ENCODE peak calls at places on chromosomes 3 and 15, in nine cellular contexts. O is stomach, G is A549, T is transverse colon, B is suprapubic skin, F is tibial nerve, L is H1, W is ovary, M is esophagus muscularis mucosa. Q is an unnamed sample.
A peak's percentile ranks its signal among the peaks of the same experiment; 100 is the strongest.

GRCh38 chr3:81462921-81463320 is 298.5 kb downstream of the GBE1 start:
- DNase-seq in O (no peak), F (no peak), L (no peak), B (no peak), G (no peak), M (no peak), T (no peak), W (no peak), Q (no peak)

GRCh38 chr3:150956376-150956775 is 16.2 kb downstream of the CLRN1 start:
- DNase-seq in T (no peak), F (no peak), M (no peak), G (no peak), W (no peak), O (no peak), B (no peak), L (no peak), Q (no peak)

GRCh38 chr3:179036626-179037300 is 34.8 kb downstream of the ZMAT3 start:
- DNase-seq in L (no peak), F (no peak), O (no peak), T (no peak), M (no peak), G (no peak), W (no peak), B (no peak), Q (no peak)

GRCh38 chr3:28326458-28326926 is 22.0 kb upstream of the ZCWPW2 start:
- DNase-seq in O (no peak), T (peak; percentile 7), F (no peak), M (no peak), G (no peak), W (no peak), B (no peak), L (no peak), Q (no peak)

GRCh38 chr3:27607370-27607769 is 114.8 kb downstream of the EOMES start:
- DNase-seq in O (no peak), F (no peak), W (no peak), T (no peak), G (no peak), L (no peak), M (no peak), B (no peak), Q (no peak)

GRCh38 chr3:46981932-46982471 is 2.5 kb downstream of the NBEAL2 start:
- DNase-seq in L (no peak), T (peak; percentile 70), M (no peak), F (no peak), O (peak; percentile 76), B (no peak), W (no peak), G (no peak), Q (no peak)

GRCh38 chr15:93034512-93034911 is 54.5 kb downstream of the RGMA start:
- DNase-seq in L (no peak), W (no peak), O (peak; percentile 9), T (no peak), M (no peak), B (no peak), F (no peak), G (no peak), Q (peak; percentile 83)

GRCh38 chr3:106130384-106131084 is 261.7 kb upstream of the CBLB start:
- DNase-seq in F (no peak), T (no peak), O (no peak), M (no peak), W (no peak), L (no peak), B (no peak), G (no peak), Q (no peak)

GRCh38 chr3:137304313-137305056 is 346.7 kb downstream of the IL20RB start:
- DNase-seq in O (no peak), G (no peak), T (no peak), L (peak; percentile 25), F (no peak), W (no peak), M (no peak), B (no peak), Q (no peak)

GRCh38 chr3:20539666-20540460 is 353.9 kb upstream of the SGO1 start:
- DNase-seq in M (no peak), W (no peak), B (no peak), G (no peak), T (no peak), O (no peak), L (no peak), F (no peak), Q (no peak)

GRCh38 chr3:137121704-137122314 is 164.0 kb downstream of the IL20RB start:
- DNase-seq in G (no peak), M (no peak), W (no peak), B (no peak), O (no peak), F (no peak), L (no peak), T (peak; percentile 10), Q (no peak)

GRCh38 chr3:35849496-35849895 is 210.2 kb downstream of the ARPP21 start:
- DNase-seq in O (no peak), G (no peak), T (no peak), F (no peak), W (no peak), M (no peak), L (no peak), B (no peak), Q (no peak)

GRCh38 chr3:118811333-118811732 is 223.3 kb downstream of the IGSF11 start:
- DNase-seq in G (no peak), L (no peak), O (no peak), B (no peak), F (no peak), T (no peak), M (no peak), W (no peak), Q (no peak)

GRCh38 chr15:43524254-43524847 is 6.9 kb downstream of the MAP1A start:
- DNase-seq in O (no peak), T (no peak), M (no peak), L (no peak), G (no peak), F (no peak), B (no peak), W (no peak), Q (no peak)

GRCh38 chr3:71066356-71066755 is 517.2 kb downstream of the FOXP1 start:
- DNase-seq in W (no peak), M (no peak), B (no peak), F (no peak), G (no peak), L (no peak), O (peak; percentile 73), T (peak; percentile 43), Q (no peak)

GRCh38 chr3:149975919-149976318 is 5.2 kb upstream of the PFN2 start:
- DNase-seq in O (no peak), F (no peak), L (no peak), G (no peak), M (no peak), B (no peak), T (no peak), W (no peak), Q (no peak)

GRCh38 chr3:81658322-81658997 is 103.0 kb downstream of the GBE1 start:
- DNase-seq in M (no peak), W (no peak), T (no peak), B (no peak), L (no peak), F (no peak), O (no peak), G (no peak), Q (no peak)

GRCh38 chr3:114624676-114625181 is 330.9 kb downstream of the TIGIT start:
- DNase-seq in M (peak; percentile 97), B (peak; percentile 94), L (no peak), W (peak; percentile 88), O (peak; percentile 65), G (peak; percentile 68), T (peak; percentile 74), F (peak; percentile 89), Q (peak; percentile 98)
- TF ChIP-seq EP300 in M (no peak), B (no peak), L (no peak), W (no peak), O (peak; percentile 75), G (no peak), T (no peak), F (no peak), Q (no peak)

GRCh38 chr3:127672429-127673190 is at the start of gene ABTB1:
- DNase-seq in O (peak; percentile 90), G (peak; percentile 68), W (peak; percentile 87), L (no peak), M (peak; percentile 96), B (peak; percentile 91), T (peak; percentile 90), F (peak; percentile 82), Q (peak; percentile 92)
- TF ChIP-seq POLR2A in O (no peak), G (peak; percentile 52), W (peak; percentile 79), L (no peak), M (peak; percentile 88), B (peak; percentile 40), T (peak; percentile 90), F (peak; percentile 17), Q (no peak)

DNA sequence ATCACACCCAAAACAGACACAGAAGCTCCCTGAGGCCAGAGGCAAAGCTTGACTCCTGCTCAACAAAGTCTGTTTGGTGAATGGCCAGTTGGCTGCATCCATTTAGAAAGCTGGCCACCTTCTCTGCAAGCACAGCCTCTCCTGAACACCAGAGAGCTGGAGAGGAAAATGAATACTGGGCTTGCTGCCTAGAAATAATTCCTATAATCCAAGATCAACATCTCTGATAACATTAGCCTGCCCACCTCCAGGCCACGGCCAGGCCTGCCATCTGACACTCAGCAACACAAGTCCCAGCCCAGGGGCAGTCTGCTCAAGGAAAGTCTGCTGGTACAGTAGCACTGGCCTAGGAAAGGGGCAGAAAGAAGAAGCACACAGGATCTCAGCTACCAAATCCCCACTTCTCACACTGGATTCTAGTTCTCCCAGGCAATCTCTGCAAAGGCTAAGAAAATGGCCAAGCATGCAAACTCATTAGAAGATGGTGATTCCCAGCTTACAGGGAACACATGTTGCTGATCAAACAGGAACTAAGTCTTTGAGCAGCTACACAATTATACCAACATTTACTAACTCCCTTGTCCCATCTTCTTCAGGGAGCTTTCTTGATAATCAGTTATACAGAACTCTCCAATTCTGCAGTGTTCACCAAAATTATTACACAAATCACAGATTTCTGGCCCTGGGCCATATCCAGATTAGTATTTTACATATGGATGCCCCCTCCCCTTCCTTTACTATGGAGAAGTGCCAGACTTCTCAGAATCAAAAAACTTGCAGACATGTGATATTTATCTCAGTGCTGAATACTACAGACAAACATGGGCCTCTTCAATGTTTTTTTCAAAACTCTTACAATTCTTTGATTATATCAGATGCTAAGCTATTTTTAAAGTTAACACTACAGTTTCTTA is 9.9 kb downstream of the TBC1D2B start:
- DNase-seq in T (no peak), W (no peak), G (no peak), M (no peak), L (no peak), F (no peak), B (no peak), O (peak; percentile 69), Q (peak; percentile 61)
- H3K4me1 ChIP-seq in T (peaks cover 72% of the 10 kb centered on the region), W (peaks cover 64% of the 10 kb centered on the region), G (peaks cover 42% of the 10 kb centered on the region), M (peaks cover 94% of the 10 kb centered on the region), L (peaks cover 13% of the 10 kb centered on the region), F (peaks cover 87% of the 10 kb centered on the region), B (peaks cover 96% of the 10 kb centered on the region), O (peaks cover 100% of the 10 kb centered on the region), Q (no peaks in the 10 kb centered on the region)

DNA sequence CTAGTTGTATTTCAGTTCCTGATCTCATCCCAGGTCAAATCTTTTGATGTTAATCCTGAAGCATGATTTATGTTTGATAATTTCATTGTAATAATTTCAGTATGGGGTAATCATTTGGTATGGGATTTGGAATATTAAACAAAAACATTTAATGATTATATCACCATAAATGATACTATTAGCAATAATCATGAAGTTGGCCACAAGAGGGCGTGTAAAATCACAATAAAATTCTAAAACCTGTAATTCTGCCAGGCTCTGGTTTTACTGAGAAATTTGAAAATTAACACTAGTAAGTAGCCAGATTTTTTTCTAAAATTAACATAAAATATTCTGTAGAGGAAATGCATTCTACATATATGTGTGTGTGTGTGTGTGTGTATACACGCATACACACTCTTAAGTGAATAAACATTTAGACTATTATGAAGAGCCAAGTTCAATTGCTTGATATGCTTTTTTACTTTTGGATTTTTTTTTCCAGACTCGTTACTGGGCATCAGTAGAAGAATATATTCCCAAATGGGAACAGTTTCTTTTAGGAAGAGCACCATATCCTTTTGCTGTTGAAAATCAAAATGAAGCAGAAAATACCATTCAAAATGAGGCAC is 40.5 kb downstream of the FEZF2 start:
- DNase-seq in T (no peak), O (no peak), L (no peak), G (no peak), B (no peak), W (no peak), F (no peak), M (no peak), Q (no peak)
- TF ChIP-seq EP300 in T (no peak), O (no peak), L (no peak), G (no peak), B (no peak), W (no peak), F (no peak), M (no peak), Q (no peak)

Q was measured in sigmoid colon.